ENCODE peak calls at places on chromosomes 16 and 17, in five cellular contexts. One of them, this sample, is unnamed.

GRCh38 chr17:71741836-71742235 is 379.0 kb upstream of the SOX9 start:
- DNase-seq in T-helper 22 cell: no peak
- DNase-seq in fibroblast of mammary gland: no peak
- DNase-seq in stimulated activated CD4-positive, alpha-beta T cell treated with anti-CD3 and anti-CD28 coated beads, Interleukin-12 subunit alpha, Interleukin-12 subunit beta, amount 100 ng/mL, for 4 hours: no peak
- DNase-seq in left kidney: no peak
- DNase-seq in this sample: no peak

GRCh38 chr16:28303132-28303531 is 10.8 kb downstream of the SBK1 start:
- DNase-seq in left kidney: no peak
- DNase-seq in stimulated activated CD4-positive, alpha-beta T cell treated with anti-CD3 and anti-CD28 coated beads, Interleukin-12 subunit alpha, Interleukin-12 subunit beta, amount 100 ng/mL, for 4 hours: no peak
- DNase-seq in T-helper 22 cell: no peak
- DNase-seq in fibroblast of mammary gland: no peak
- DNase-seq in this sample: no peak

GRCh38 chr16:50267151-50267631 is 840 bp downstream of the ADCY7 start:
- DNase-seq in T-helper 22 cell: no peak
- DNase-seq in left kidney: no peak
- DNase-seq in stimulated activated CD4-positive, alpha-beta T cell treated with anti-CD3 and anti-CD28 coated beads, Interleukin-12 subunit alpha, Interleukin-12 subunit beta, amount 100 ng/mL, for 4 hours: no peak
- DNase-seq in fibroblast of mammary gland: no peak
- DNase-seq in this sample: no peak

GRCh38 chr16:3782566-3782965 is 65.2 kb upstream of the TRAP1 start:
- DNase-seq in T-helper 22 cell: no peak
- DNase-seq in left kidney: no peak
- DNase-seq in fibroblast of mammary gland: no peak
- DNase-seq in stimulated activated CD4-positive, alpha-beta T cell treated with anti-CD3 and anti-CD28 coated beads, Interleukin-12 subunit alpha, Interleukin-12 subunit beta, amount 100 ng/mL, for 4 hours: no peak
- DNase-seq in this sample: no peak

GRCh38 chr16:50879873-50880695 is 138.2 kb downstream of the CYLD start:
- DNase-seq in left kidney: peak
- DNase-seq in T-helper 22 cell: no peak
- DNase-seq in stimulated activated CD4-positive, alpha-beta T cell treated with anti-CD3 and anti-CD28 coated beads, Interleukin-12 subunit alpha, Interleukin-12 subunit beta, amount 100 ng/mL, for 4 hours: no peak
- DNase-seq in fibroblast of mammary gland: no peak
- DNase-seq in this sample: no peak

GRCh38 chr16:86882586-86883280 is 304.4 kb downstream of the FOXL1 start:
- DNase-seq in T-helper 22 cell: no peak
- DNase-seq in fibroblast of mammary gland: peak
- DNase-seq in left kidney: peak
- DNase-seq in stimulated activated CD4-positive, alpha-beta T cell treated with anti-CD3 and anti-CD28 coated beads, Interleukin-12 subunit alpha, Interleukin-12 subunit beta, amount 100 ng/mL, for 4 hours: no peak
- DNase-seq in this sample: no peak

GRCh38 chr17:65503557-65503956 is 57.9 kb downstream of the AXIN2 start:
- DNase-seq in stimulated activated CD4-positive, alpha-beta T cell treated with anti-CD3 and anti-CD28 coated beads, Interleukin-12 subunit alpha, Interleukin-12 subunit beta, amount 100 ng/mL, for 4 hours: no peak
- DNase-seq in T-helper 22 cell: no peak
- DNase-seq in fibroblast of mammary gland: no peak
- DNase-seq in left kidney: no peak
- DNase-seq in this sample: no peak

GRCh38 chr17:62109378-62109902 is 44.4 kb upstream of the MED13 start:
- DNase-seq in fibroblast of mammary gland: peak
- DNase-seq in left kidney: peak
- DNase-seq in T-helper 22 cell: no peak
- DNase-seq in stimulated activated CD4-positive, alpha-beta T cell treated with anti-CD3 and anti-CD28 coated beads, Interleukin-12 subunit alpha, Interleukin-12 subunit beta, amount 100 ng/mL, for 4 hours: peak
- DNase-seq in this sample: peak

GRCh38 chr16:87407511-87408112 is 15.5 kb downstream of the MAP1LC3B start:
- DNase-seq in T-helper 22 cell: no peak
- DNase-seq in left kidney: no peak
- DNase-seq in stimulated activated CD4-positive, alpha-beta T cell treated with anti-CD3 and anti-CD28 coated beads, Interleukin-12 subunit alpha, Interleukin-12 subunit beta, amount 100 ng/mL, for 4 hours: no peak
- DNase-seq in fibroblast of mammary gland: peak
- DNase-seq in this sample: peak

GRCh38 chr16:11128211-11129123 is 127.5 kb downstream of the SOCS1 start:
- DNase-seq in left kidney: peak
- DNase-seq in fibroblast of mammary gland: peak
- DNase-seq in T-helper 22 cell: no peak
- DNase-seq in stimulated activated CD4-positive, alpha-beta T cell treated with anti-CD3 and anti-CD28 coated beads, Interleukin-12 subunit alpha, Interleukin-12 subunit beta, amount 100 ng/mL, for 4 hours: no peak
- DNase-seq in this sample: no peak

GRCh38 chr16:67312450-67313118 is 14.0 kb downstream of the KCTD19 start:
- DNase-seq in T-helper 22 cell: no peak
- DNase-seq in fibroblast of mammary gland: peak
- DNase-seq in stimulated activated CD4-positive, alpha-beta T cell treated with anti-CD3 and anti-CD28 coated beads, Interleukin-12 subunit alpha, Interleukin-12 subunit beta, amount 100 ng/mL, for 4 hours: no peak
- DNase-seq in left kidney: peak
- DNase-seq in this sample: no peak

GRCh38 chr17:42179911-42180410 is 981 bp downstream of the KCNH4 start:
- DNase-seq in T-helper 22 cell: no peak
- DNase-seq in fibroblast of mammary gland: peak
- DNase-seq in stimulated activated CD4-positive, alpha-beta T cell treated with anti-CD3 and anti-CD28 coated beads, Interleukin-12 subunit alpha, Interleukin-12 subunit beta, amount 100 ng/mL, for 4 hours: no peak
- DNase-seq in left kidney: peak
- DNase-seq in this sample: peak

GRCh38 chr16:89006036-89006752 is 29.2 kb upstream of the CBFA2T3 start:
- DNase-seq in stimulated activated CD4-positive, alpha-beta T cell treated with anti-CD3 and anti-CD28 coated beads, Interleukin-12 subunit alpha, Interleukin-12 subunit beta, amount 100 ng/mL, for 4 hours: no peak
- DNase-seq in left kidney: no peak
- DNase-seq in fibroblast of mammary gland: no peak
- DNase-seq in T-helper 22 cell: no peak
- DNase-seq in this sample: no peak

GRCh38 chr17:31509805-31510177 is 118.3 kb downstream of the RAB11FIP4 start:
- DNase-seq in left kidney: no peak
- DNase-seq in stimulated activated CD4-positive, alpha-beta T cell treated with anti-CD3 and anti-CD28 coated beads, Interleukin-12 subunit alpha, Interleukin-12 subunit beta, amount 100 ng/mL, for 4 hours: no peak
- DNase-seq in fibroblast of mammary gland: no peak
- DNase-seq in T-helper 22 cell: no peak
- DNase-seq in this sample: no peak

GRCh38 chr16:1002399-1003161 is 21.0 kb downstream of the SOX8 start:
- DNase-seq in fibroblast of mammary gland: peak
- DNase-seq in T-helper 22 cell: peak
- DNase-seq in stimulated activated CD4-positive, alpha-beta T cell treated with anti-CD3 and anti-CD28 coated beads, Interleukin-12 subunit alpha, Interleukin-12 subunit beta, amount 100 ng/mL, for 4 hours: peak
- DNase-seq in left kidney: no peak
- DNase-seq in this sample: peak

GRCh38 chr17:7167832-7168231 is 11.3 kb downstream of the ASGR1 start:
- DNase-seq in left kidney: no peak
- DNase-seq in fibroblast of mammary gland: peak
- DNase-seq in T-helper 22 cell: no peak
- DNase-seq in stimulated activated CD4-positive, alpha-beta T cell treated with anti-CD3 and anti-CD28 coated beads, Interleukin-12 subunit alpha, Interleukin-12 subunit beta, amount 100 ng/mL, for 4 hours: no peak
- DNase-seq in this sample: no peak

GRCh38 chr17:44279586-44280344 is 11.8 kb upstream of the SLC4A1 start:
- DNase-seq in stimulated activated CD4-positive, alpha-beta T cell treated with anti-CD3 and anti-CD28 coated beads, Interleukin-12 subunit alpha, Interleukin-12 subunit beta, amount 100 ng/mL, for 4 hours: no peak
- DNase-seq in fibroblast of mammary gland: peak
- DNase-seq in left kidney: peak
- DNase-seq in T-helper 22 cell: no peak
- DNase-seq in this sample: peak

GRCh38 chr16:86618431-86619262 is 40.3 kb downstream of the FOXL1 start:
- DNase-seq in left kidney: no peak
- DNase-seq in stimulated activated CD4-positive, alpha-beta T cell treated with anti-CD3 and anti-CD28 coated beads, Interleukin-12 subunit alpha, Interleukin-12 subunit beta, amount 100 ng/mL, for 4 hours: no peak
- DNase-seq in fibroblast of mammary gland: peak
- DNase-seq in T-helper 22 cell: no peak
- DNase-seq in this sample: no peak

GRCh38 chr17:41784207-41784744 is 2.2 kb downstream of the JUP start:
- DNase-seq in fibroblast of mammary gland: peak
- DNase-seq in T-helper 22 cell: no peak
- DNase-seq in stimulated activated CD4-positive, alpha-beta T cell treated with anti-CD3 and anti-CD28 coated beads, Interleukin-12 subunit alpha, Interleukin-12 subunit beta, amount 100 ng/mL, for 4 hours: no peak
- DNase-seq in left kidney: peak
- DNase-seq in this sample: peak

GRCh38 chr16:52316241-52316640 is 230.7 kb downstream of the TOX3 start:
- DNase-seq in stimulated activated CD4-positive, alpha-beta T cell treated with anti-CD3 and anti-CD28 coated beads, Interleukin-12 subunit alpha, Interleukin-12 subunit beta, amount 100 ng/mL, for 4 hours: no peak
- DNase-seq in left kidney: no peak
- DNase-seq in T-helper 22 cell: no peak
- DNase-seq in fibroblast of mammary gland: no peak
- DNase-seq in this sample: no peak

GRCh38 chr17:80981062-80981902 is 10.4 kb upstream of the CHMP6 start:
- DNase-seq in left kidney: peak
- DNase-seq in stimulated activated CD4-positive, alpha-beta T cell treated with anti-CD3 and anti-CD28 coated beads, Interleukin-12 subunit alpha, Interleukin-12 subunit beta, amount 100 ng/mL, for 4 hours: peak
- DNase-seq in fibroblast of mammary gland: no peak
- DNase-seq in T-helper 22 cell: no peak
- DNase-seq in this sample: no peak

GRCh38 chr17:63446218-63446980 is at the start of gene CYB561:
- DNase-seq in left kidney: peak
- DNase-seq in fibroblast of mammary gland: peak
- DNase-seq in T-helper 22 cell: peak
- DNase-seq in stimulated activated CD4-positive, alpha-beta T cell treated with anti-CD3 and anti-CD28 coated beads, Interleukin-12 subunit alpha, Interleukin-12 subunit beta, amount 100 ng/mL, for 4 hours: peak
- DNase-seq in this sample: peak

GRCh38 chr17:4208228-4208627 is 55.6 kb downstream of the ANKFY1 start:
- DNase-seq in left kidney: no peak
- DNase-seq in stimulated activated CD4-positive, alpha-beta T cell treated with anti-CD3 and anti-CD28 coated beads, Interleukin-12 subunit alpha, Interleukin-12 subunit beta, amount 100 ng/mL, for 4 hours: no peak
- DNase-seq in T-helper 22 cell: no peak
- DNase-seq in fibroblast of mammary gland: peak
- DNase-seq in this sample: no peak

GRCh38 chr17:7217113-7217987 is 2.3 kb downstream of the DLG4 start:
- DNase-seq in T-helper 22 cell: no peak
- DNase-seq in left kidney: peak
- DNase-seq in stimulated activated CD4-positive, alpha-beta T cell treated with anti-CD3 and anti-CD28 coated beads, Interleukin-12 subunit alpha, Interleukin-12 subunit beta, amount 100 ng/mL, for 4 hours: no peak
- DNase-seq in fibroblast of mammary gland: peak
- DNase-seq in this sample: peak

This sample was measured in transverse colon.